ENCODE peak calls at places on chromosomes 13 and 19, in eight cellular contexts. P, V, B, J, I, N, K and L are unnamed samples.

GRCh38 chr19:6057651-6058365 is 52.5 kb downstream of the RFX2 start:
- DNase-seq in P (no peak), V (no peak), B (no peak), J (no peak), I (no peak), N (no peak), K (no peak), L (no peak)

GRCh38 chr13:99002191-99002710 is 24.4 kb upstream of the DOCK9 start:
- DNase-seq in P (no peak), V (no peak), B (no peak), J (no peak), I (no peak), N (no peak), K (no peak), L (no peak)

GRCh38 chr19:42360787-42361544 is 29.1 kb downstream of the CNFN start:
- DNase-seq in P (no peak), V (no peak), B (no peak), J (peak), I (no peak), N (no peak), K (peak), L (peak)

GRCh38 chr13:111184685-111185401 is 69.7 kb downstream of the ARHGEF7 start:
- DNase-seq in P (no peak), V (peak), B (peak), J (peak), I (no peak), N (peak), K (no peak), L (peak)

GRCh38 chr13:43805071-43805468 is 18.3 kb upstream of the ENOX1 start:
- DNase-seq in P (peak), V (peak), B (no peak), J (peak), I (peak), N (no peak), K (no peak), L (no peak)

GRCh38 chr13:65872448-65872847 is 1357.7 kb downstream of the PCDH9 start:
- DNase-seq in P (no peak), V (no peak), B (no peak), J (no peak), I (no peak), N (no peak), K (no peak), L (no peak)

GRCh38 chr13:33256148-33256547 is 29.4 kb downstream of the STARD13 start:
- DNase-seq in P (no peak), V (no peak), B (no peak), J (no peak), I (peak), N (no peak), K (no peak), L (no peak)

GRCh38 chr19:6568816-6569215 is 22.1 kb downstream of the CD70 start:
- DNase-seq in P (no peak), V (no peak), B (no peak), J (no peak), I (peak), N (no peak), K (no peak), L (no peak)

GRCh38 chr13:20988033-20988908 is 73.1 kb downstream of the LATS2 start:
- DNase-seq in P (no peak), V (no peak), B (no peak), J (no peak), I (no peak), N (no peak), K (no peak), L (no peak)

GRCh38 chr13:28530729-28531194 is 35.8 kb upstream of the FLT1 start:
- DNase-seq in P (no peak), V (no peak), B (no peak), J (no peak), I (peak), N (no peak), K (no peak), L (no peak)

GRCh38 chr13:30870049-30870884 is 35.8 kb upstream of the MEDAG start:
- DNase-seq in P (peak), V (no peak), B (no peak), J (peak), I (peak), N (no peak), K (peak), L (peak)

GRCh38 chr13:19713186-19713965 is 69.4 kb downstream of the PSPC1 start:
- DNase-seq in P (no peak), V (no peak), B (no peak), J (no peak), I (peak), N (no peak), K (no peak), L (no peak)

GRCh38 chr19:33603377-33603776 is 18.4 kb upstream of the CHST8 start:
- DNase-seq in P (no peak), V (no peak), B (no peak), J (no peak), I (no peak), N (no peak), K (no peak), L (no peak)